ENCODE peak calls at places on chromosomes 2 and 18, in seven cellular contexts. U is AG08396, H is T-helper 9 cell, V is pancreas, A is KBM-7, E is foreskin fibroblast, G is NCI-H2081. L is an unnamed sample.
A peak's percentile ranks its signal among the peaks of the same experiment; 100 is the strongest.

GRCh38 chr2:164810843-164811242 is 30.8 kb downstream of the COBLL1 start:
- DNase-seq in U (no peak), H (no peak), V (no peak), A (no peak), E (peak; percentile 12), G (no peak), L (no peak)

GRCh38 chr2:190534310-190535118 is at the start of gene NEMP2:
- DNase-seq in U (peak; percentile 77), H (peak; percentile 61), V (peak; percentile 74), A (peak; percentile 87), E (peak; percentile 63), G (peak; percentile 91), L (peak; percentile 83)

GRCh38 chr2:64291181-64291580 is 147.0 kb upstream of the PELI1 start:
- DNase-seq in U (peak; percentile 50), H (no peak), V (no peak), A (no peak), E (peak; percentile 87), G (no peak), L (no peak)

GRCh38 chr2:144886847-144887246 is 366.9 kb upstream of the ZEB2 start:
- DNase-seq in U (no peak), H (no peak), V (peak; percentile 23), A (no peak), E (no peak), G (no peak), L (peak; percentile 34)

GRCh38 chr18:61628085-61628484 is 264.7 kb downstream of the RNF152 start:
- DNase-seq in U (no peak), H (no peak), V (no peak), A (no peak), E (peak; percentile 43), G (no peak), L (no peak)

GRCh38 chr2:133054297-133054696 is 384.3 kb upstream of the LYPD1 start:
- DNase-seq in U (peak; percentile 48), H (no peak), V (no peak), A (no peak), E (no peak), G (no peak), L (no peak)

GRCh38 chr2:43854671-43855070 is 15.9 kb downstream of the ABCG8 start:
- DNase-seq in U (no peak), H (no peak), V (no peak), A (no peak), E (no peak), G (no peak), L (no peak)

GRCh38 chr2:100703213-100703612 is 116.7 kb upstream of the NPAS2 start:
- DNase-seq in U (no peak), H (no peak), V (no peak), A (no peak), E (peak; percentile 11), G (no peak), L (no peak)

GRCh38 chr2:105575626-105576025 is 169.1 kb upstream of the NCK2 start:
- DNase-seq in U (no peak), H (no peak), V (no peak), A (no peak), E (no peak), G (no peak), L (no peak)

GRCh38 chr2:185219981-185220380 is 518.6 kb upstream of the FSIP2 start:
- DNase-seq in U (no peak), H (no peak), V (no peak), A (no peak), E (no peak), G (no peak), L (no peak)

GRCh38 chr2:109582928-109583895 is 30.6 kb downstream of the SEPTIN10 start:
- DNase-seq in U (no peak), H (no peak), V (no peak), A (no peak), E (no peak), G (no peak), L (no peak)

GRCh38 chr2:189022002-189022401 is 47.8 kb downstream of the COL3A1 start:
- DNase-seq in U (peak; percentile 13), H (no peak), V (no peak), A (no peak), E (peak; percentile 94), G (no peak), L (no peak)

L was measured in colonic mucosa.